ENCODE peak calls at places on chromosomes 2 and 18, in four cellular contexts. Q is CD4-positive, alpha-beta T cell; F is mesothelial cell of epicardium; K is mammary epithelial cell. N is an unnamed sample.

GRCh38 chr2:85410584-85411404 is 628 bp upstream of the CAPG start:
- DNase-seq in Q (no peak), K (peak), F (no peak), N (no peak)

GRCh38 chr18:46352520-46353250 is 248.5 kb downstream of the HAUS1 start:
- DNase-seq in Q (no peak), K (no peak), F (no peak), N (no peak)

GRCh38 chr2:161170377-161170776 is 10.1 kb downstream of the TANK start:
- DNase-seq in K (no peak), Q (no peak), F (no peak), N (no peak)

GRCh38 chr2:224638338-224638823 is 53.2 kb upstream of the CUL3 start:
- DNase-seq in K (no peak), Q (no peak), F (no peak), N (no peak)

GRCh38 chr2:210626849-210627248 is 70.5 kb downstream of the CPS1 start:
- DNase-seq in K (peak), Q (no peak), F (no peak), N (no peak)

GRCh38 chr2:171163261-171163660 is 2.6 kb upstream of the TLK1 start:
- DNase-seq in K (no peak), Q (no peak), F (no peak), N (no peak)

GRCh38 chr18:29226201-29226600 is 1049.3 kb upstream of the CDH2 start:
- DNase-seq in K (peak), F (no peak), Q (no peak), N (no peak)

GRCh38 chr2:85730686-85731085 is 23.1 kb upstream of the ATOH8 start:
- DNase-seq in F (no peak), Q (no peak), K (no peak), N (no peak)

GRCh38 chr2:222296911-222297599 is 1.7 kb downstream of the PAX3 start:
- DNase-seq in Q (no peak), F (no peak), K (no peak), N (no peak)

GRCh38 chr2:203873461-203873860 is 5.9 kb downstream of the CTLA4 start:
- DNase-seq in F (no peak), K (no peak), Q (no peak), N (no peak)

GRCh38 chr2:17915099-17915498 is 36.6 kb downstream of the KCNS3 start:
- DNase-seq in F (no peak), Q (no peak), K (no peak), N (no peak)

GRCh38 chr2:17915811-17916523 is 37.5 kb downstream of the KCNS3 start:
- DNase-seq in K (no peak), Q (no peak), F (no peak), N (no peak)

GRCh38 chr2:17916584-17916983 is 38.1 kb downstream of the KCNS3 start:
- DNase-seq in F (no peak), K (no peak), Q (no peak), N (no peak)

GRCh38 chr2:17918789-17919188 is 40.3 kb downstream of the KCNS3 start:
- DNase-seq in F (no peak), Q (no peak), K (no peak), N (no peak)
- TF ChIP-seq CTCF in F (no peak), Q (no peak), K (no peak), N (no peak)

GRCh38 chr2:26459991-26460612 is 17.8 kb downstream of the OTOF start:
- DNase-seq in K (no peak), F (no peak), Q (no peak), N (no peak)
- TF ChIP-seq CTCF in K (no peak), F (no peak), Q (no peak), N (no peak)

GRCh38 chr2:219744698-219745097 is 117.3 kb downstream of the SLC4A3 start:
- DNase-seq in F (no peak), Q (no peak), K (no peak), N (no peak)
- TF ChIP-seq CTCF in F (no peak), Q (no peak), K (no peak), N (no peak)

GRCh38 chr2:202634556-202635440 is at the start of gene FAM117B:
- DNase-seq in F (peak), Q (peak), K (peak), N (peak)
- TF ChIP-seq CTCF in F (no peak), Q (no peak), K (no peak), N (no peak)

GRCh38 chr2:58027029-58027428 is 19.6 kb upstream of the VRK2 start:
- DNase-seq in Q (no peak), K (no peak), F (no peak), N (no peak)
- TF ChIP-seq CTCF in Q (no peak), K (no peak), F (no peak), N (no peak)